ENCODE peak calls at places on chromosomes 2 and 18, in nine cellular contexts. T is PC-9, W is pancreas, V is omental fat pad, K is keratinocyte, H is endothelial cell, D is nephron progenitor cell, U is RWPE1, O is fibroblast of lung. G is an unnamed sample.

GRCh38 chr2:222731183-222731582 is 59.7 kb downstream of the MOGAT1 start:
- DNase-seq in T (no peak), W (no peak), V (no peak), K (no peak), H (no peak), D (no peak), U (no peak), O (no peak), G (no peak)

GRCh38 chr2:223442874-223443273 is 159.3 kb downstream of the SCG2 start:
- DNase-seq in T (no peak), W (no peak), V (no peak), K (no peak), H (no peak), D (no peak), U (no peak), O (no peak), G (no peak)

GRCh38 chr2:191501390-191502168 is 176.4 kb upstream of the NABP1 start:
- DNase-seq in T (no peak), W (no peak), V (no peak), K (no peak), H (no peak), D (no peak), U (peak), O (peak), G (no peak)

GRCh38 chr2:74497777-74498499 is 1.5 kb downstream of the LBX2 start:
- DNase-seq in T (peak), W (peak), V (no peak), K (no peak), H (no peak), D (peak), U (no peak), O (no peak), G (peak)

GRCh38 chr18:61019902-61020301 is 313.3 kb upstream of the CDH20 start:
- DNase-seq in T (no peak), W (no peak), V (no peak), K (no peak), H (no peak), D (no peak), U (no peak), O (no peak), G (no peak)

GRCh38 chr2:225028572-225028971 is 13.7 kb downstream of the DOCK10 start:
- DNase-seq in T (no peak), W (no peak), V (no peak), K (no peak), H (no peak), D (no peak), U (no peak), O (no peak), G (no peak)

GRCh38 chr2:37583867-37584266 is 87.6 kb downstream of the CDC42EP3 start:
- DNase-seq in T (peak), W (no peak), V (no peak), K (no peak), H (no peak), D (no peak), U (peak), O (peak), G (no peak)

GRCh38 chr2:85828725-85829124 is 60.1 kb downstream of the ST3GAL5 start:
- DNase-seq in T (no peak), W (no peak), V (no peak), K (no peak), H (no peak), D (no peak), U (no peak), O (peak), G (no peak)

GRCh38 chr2:106839849-106840595 is 45.9 kb downstream of the ST6GAL2 start:
- DNase-seq in T (no peak), W (peak), V (no peak), K (no peak), H (peak), D (peak), U (no peak), O (no peak), G (no peak)

GRCh38 chr2:68414862-68415261 is 49.8 kb downstream of the PLEK start:
- DNase-seq in T (no peak), W (no peak), V (no peak), K (no peak), H (peak), D (no peak), U (no peak), O (no peak), G (no peak)

GRCh38 chr2:223692227-223692947 is 90.2 kb upstream of the SCG2 start:
- DNase-seq in T (no peak), W (no peak), V (no peak), K (no peak), H (peak), D (peak), U (peak), O (peak), G (no peak)

GRCh38 chr2:54952978-54953456 is 97.2 kb downstream of the RTN4 start:
- DNase-seq in T (peak), W (no peak), V (no peak), K (no peak), H (no peak), D (no peak), U (no peak), O (peak), G (no peak)

GRCh38 chr18:3074094-3074493 is 61.1 kb upstream of the LPIN2 start:
- DNase-seq in T (no peak), W (no peak), V (no peak), K (no peak), H (no peak), D (no peak), U (no peak), O (no peak), G (no peak)

GRCh38 chr2:42868096-42868495 is 75.7 kb upstream of the HAAO start:
- DNase-seq in T (no peak), W (no peak), V (no peak), K (no peak), H (no peak), D (no peak), U (no peak), O (no peak), G (peak)

GRCh38 chr2:71117064-71117463 is 13.0 kb downstream of the MCEE start:
- DNase-seq in T (no peak), W (no peak), V (no peak), K (no peak), H (no peak), D (no peak), U (no peak), O (no peak), G (no peak)

GRCh38 chr18:50847192-50847591 is 27.4 kb upstream of the MRO start:
- DNase-seq in T (no peak), W (no peak), V (no peak), K (no peak), H (no peak), D (no peak), U (no peak), O (peak), G (no peak)

GRCh38 chr2:151103551-151103950 is 158.1 kb downstream of the RBM43 start:
- DNase-seq in T (no peak), W (no peak), V (no peak), K (no peak), H (no peak), D (no peak), U (no peak), O (no peak), G (no peak)

GRCh38 chr2:213007290-213007838 is 144.0 kb downstream of the IKZF2 start:
- DNase-seq in T (no peak), W (no peak), V (no peak), K (no peak), H (no peak), D (peak), U (no peak), O (no peak), G (no peak)

GRCh38 chr2:145845923-145846322 is 1326.0 kb upstream of the ZEB2 start:
- DNase-seq in T (no peak), W (no peak), V (no peak), K (no peak), H (no peak), D (no peak), U (no peak), O (no peak), G (no peak)

GRCh38 chr2:42770288-42771131 is 6.6 kb upstream of the OXER1 start:
- DNase-seq in T (no peak), W (no peak), V (no peak), K (no peak), H (peak), D (peak), U (peak), O (peak), G (peak)

GRCh38 chr18:30566877-30567276 is 475.7 kb downstream of the DSC3 start:
- DNase-seq in T (no peak), W (no peak), V (no peak), K (no peak), H (no peak), D (no peak), U (no peak), O (no peak), G (no peak)

GRCh38 chr2:144470819-144471218 is 49.1 kb downstream of the ZEB2 start:
- DNase-seq in T (no peak), W (no peak), V (no peak), K (no peak), H (no peak), D (no peak), U (no peak), O (no peak), G (no peak)

GRCh38 chr18:44594779-44595467 is 85.8 kb upstream of the SETBP1 start:
- DNase-seq in T (peak), W (no peak), V (no peak), K (no peak), H (no peak), D (no peak), U (peak), O (peak), G (no peak)

GRCh38 chr2:229445013-229445412 is 173.9 kb upstream of the PID1 start:
- DNase-seq in T (peak), W (no peak), V (peak), K (peak), H (no peak), D (no peak), U (peak), O (peak), G (peak)

GRCh38 chr2:201070966-201071304 is 536 bp downstream of the HYCC2 start:
- DNase-seq in T (no peak), W (no peak), V (no peak), K (no peak), H (no peak), D (no peak), U (peak), O (no peak), G (no peak)

GRCh38 chr2:59777120-59777519 is 776.3 kb downstream of the BCL11A start:
- DNase-seq in T (no peak), W (no peak), V (no peak), K (no peak), H (no peak), D (no peak), U (no peak), O (no peak), G (no peak)

GRCh38 chr18:61892683-61893303 is at the start of gene RNF152:
- DNase-seq in T (no peak), W (peak), V (no peak), K (no peak), H (peak), D (peak), U (peak), O (peak), G (no peak)

GRCh38 chr2:86229221-86229620 is 30.0 kb downstream of the MRPL35 start:
- DNase-seq in T (no peak), W (no peak), V (no peak), K (no peak), H (no peak), D (no peak), U (no peak), O (no peak), G (no peak)

GRCh38 chr2:29129586-29130281 is 14.5 kb downstream of the CLIP4 start:
- DNase-seq in T (peak), W (no peak), V (no peak), K (no peak), H (no peak), D (no peak), U (no peak), O (no peak), G (no peak)

GRCh38 chr2:105403785-105404698 is 5.2 kb upstream of the FHL2 start:
- DNase-seq in T (peak), W (no peak), V (no peak), K (peak), H (peak), D (no peak), U (peak), O (peak), G (no peak)

GRCh38 chr2:155205201-155205600 is 506.7 kb downstream of the KCNJ3 start:
- DNase-seq in T (no peak), W (no peak), V (no peak), K (no peak), H (no peak), D (no peak), U (no peak), O (no peak), G (no peak)

GRCh38 chr2:106547104-106547503 is 59.9 kb downstream of the CD8B2 start:
- DNase-seq in T (no peak), W (no peak), V (no peak), K (no peak), H (no peak), D (no peak), U (no peak), O (no peak), G (no peak)

GRCh38 chr2:198452327-198452726 is 647.9 kb downstream of the PLCL1 start:
- DNase-seq in T (no peak), W (no peak), V (no peak), K (no peak), H (no peak), D (no peak), U (no peak), O (no peak), G (no peak)

GRCh38 chr2:216804357-216805350 is 55.2 kb downstream of the TNP1 start:
- DNase-seq in T (no peak), W (no peak), V (no peak), K (no peak), H (no peak), D (no peak), U (peak), O (peak), G (no peak)

GRCh38 chr2:96815326-96816126 is 542 bp upstream of the CNNM3 start:
- DNase-seq in T (peak), W (peak), V (no peak), K (no peak), H (no peak), D (peak), U (peak), O (peak), G (no peak)

GRCh38 chr2:161677634-161678033 is 53.4 kb downstream of the SLC4A10 start:
- DNase-seq in T (no peak), W (no peak), V (no peak), K (no peak), H (no peak), D (no peak), U (no peak), O (no peak), G (no peak)

GRCh38 chr18:32156855-32157254 is 33.0 kb upstream of the MEP1B start:
- DNase-seq in T (no peak), W (no peak), V (no peak), K (no peak), H (no peak), D (no peak), U (no peak), O (no peak), G (no peak)

GRCh38 chr2:102436284-102436683 is 13.3 kb downstream of the IL18RAP start:
- DNase-seq in T (no peak), W (no peak), V (no peak), K (no peak), H (peak), D (no peak), U (no peak), O (peak), G (no peak)

GRCh38 chr18:42131044-42131939 is 176.3 kb downstream of the PIK3C3 start:
- DNase-seq in T (no peak), W (peak), V (no peak), K (no peak), H (no peak), D (peak), U (no peak), O (no peak), G (no peak)

DNA sequence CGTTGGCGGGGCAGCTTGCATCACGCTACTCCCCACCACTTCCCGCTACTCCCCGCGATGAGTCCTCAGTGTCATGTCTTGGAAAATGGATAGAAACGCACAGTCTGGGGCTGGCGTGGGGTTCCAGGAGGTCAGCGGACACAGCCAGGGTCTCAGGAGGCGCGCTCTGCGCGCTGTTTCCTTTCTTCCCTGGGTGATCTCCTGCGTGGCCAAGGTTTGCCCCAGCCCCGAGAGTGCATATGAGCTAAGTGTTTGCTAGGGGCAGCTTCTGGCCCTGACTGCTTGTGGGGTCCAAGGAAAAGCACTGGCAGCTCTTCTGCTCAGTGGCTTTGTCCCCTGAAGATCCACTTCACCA is 2.7 kb upstream of the HS6ST1 start:
- DNase-seq in T (no peak), W (no peak), V (no peak), K (no peak), H (no peak), D (no peak), U (no peak), O (no peak), G (peak)
- TF ChIP-seq CTCF in T (no peak), W (no peak), V (no peak), K (no peak), H (no peak), D (no peak), U (no peak), O (no peak), G (no peak)

GRCh38 chr2:217849154-217849553 is 153.6 kb downstream of the TNS1 start:
- DNase-seq in T (no peak), W (no peak), V (no peak), K (no peak), H (no peak), D (no peak), U (no peak), O (peak), G (no peak)

GRCh38 chr2:217853301-217853881 is 149.4 kb downstream of the TNS1 start:
- DNase-seq in T (no peak), W (no peak), V (no peak), K (no peak), H (no peak), D (no peak), U (no peak), O (peak), G (no peak)

GRCh38 chr2:217849576-217849975 is 153.2 kb downstream of the TNS1 start:
- DNase-seq in T (no peak), W (no peak), V (no peak), K (no peak), H (no peak), D (no peak), U (no peak), O (no peak), G (no peak)

GRCh38 chr2:217852812-217853211 is 150.0 kb downstream of the TNS1 start:
- DNase-seq in T (no peak), W (no peak), V (no peak), K (no peak), H (no peak), D (no peak), U (no peak), O (no peak), G (no peak)

DNA sequence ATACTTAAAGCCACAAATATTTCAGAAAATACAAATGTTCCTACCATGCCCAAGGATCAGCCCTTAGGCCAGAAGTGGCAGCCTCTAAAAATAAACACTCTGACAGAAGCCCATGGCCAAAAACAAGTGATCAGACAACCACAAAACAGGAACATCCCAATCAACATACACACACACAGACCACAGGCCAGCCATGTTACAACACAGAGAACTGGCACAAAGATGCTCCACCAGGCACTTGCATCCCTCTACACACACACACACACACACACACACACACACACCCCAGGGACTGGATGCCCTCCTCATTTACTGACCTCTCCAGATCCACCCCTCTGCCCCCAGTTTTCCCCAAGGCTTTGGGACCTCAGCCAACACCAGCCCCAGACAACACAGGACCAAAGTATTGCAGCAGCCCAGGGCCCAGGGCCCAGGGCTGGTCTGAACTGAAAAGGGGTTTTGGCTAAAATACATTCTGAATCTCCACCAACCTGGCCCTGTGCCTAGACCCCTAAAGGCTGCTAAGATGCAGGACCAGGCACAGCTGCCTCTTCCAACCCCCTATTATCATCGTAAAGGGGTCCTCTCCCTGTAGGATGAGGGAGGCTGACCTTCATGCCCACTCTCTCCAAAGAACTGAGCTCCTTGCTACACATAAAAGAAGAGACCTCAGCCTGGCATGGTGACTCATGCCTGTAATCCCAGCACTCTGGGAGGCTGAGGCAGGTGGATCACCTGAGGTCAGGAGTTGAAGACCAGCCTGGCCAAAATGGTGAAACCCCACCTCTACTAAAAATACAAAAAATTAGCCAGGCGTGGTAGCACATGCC is 151.4 kb downstream of the TNS1 start:
- DNase-seq in T (no peak), W (no peak), V (no peak), K (no peak), H (no peak), D (no peak), U (no peak), O (peak), G (no peak)
- TF ChIP-seq CTCF in T (no peak), W (no peak), V (no peak), K (no peak), H (no peak), D (no peak), U (no peak), O (no peak), G (no peak)

GRCh38 chr2:236236559-236237450 is 27.4 kb downstream of the ASB18 start:
- DNase-seq in T (no peak), W (no peak), V (no peak), K (no peak), H (no peak), D (peak), U (no peak), O (no peak), G (no peak)
- TF ChIP-seq CTCF in T (no peak), W (no peak), V (no peak), K (no peak), H (no peak), D (no peak), U (no peak), O (no peak), G (no peak)

DNA sequence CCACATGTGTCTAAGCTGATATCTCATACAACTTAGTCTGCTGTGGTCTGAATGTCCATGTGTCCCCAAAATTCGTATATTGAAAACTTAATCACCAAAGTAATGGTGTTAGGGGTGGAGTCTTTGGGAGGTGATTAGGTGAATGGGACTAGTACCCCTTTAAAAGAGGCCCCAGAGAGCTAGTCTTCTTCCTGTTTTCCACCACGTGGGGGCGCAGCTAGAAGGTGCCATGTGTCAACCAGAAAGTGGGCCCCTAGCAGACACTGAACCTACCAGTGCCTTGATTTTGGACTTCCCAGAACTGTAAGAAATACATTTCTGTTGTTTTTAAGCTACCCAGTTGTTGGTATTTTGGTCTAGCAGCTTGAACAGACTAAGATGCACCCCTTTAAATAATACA is 86.6 kb downstream of the ASB1 start:
- DNase-seq in T (no peak), W (no peak), V (no peak), K (no peak), H (peak), D (peak), U (peak), O (peak), G (no peak)
- TF ChIP-seq CTCF in T (peak), W (no peak), V (no peak), K (peak), H (peak), D (peak), U (peak), O (peak), G (no peak)

GRCh38 chr2:13537771-13538349 is 821.1 kb downstream of the TRIB2 start:
- DNase-seq in T (no peak), W (peak), V (no peak), K (no peak), H (no peak), D (no peak), U (no peak), O (no peak), G (no peak)
- TF ChIP-seq CTCF in T (no peak), W (no peak), V (no peak), K (no peak), H (no peak), D (no peak), U (no peak), O (no peak), G (no peak)